ENCODE peak calls at places on chromosomes 5 and 9, in four cellular contexts. P, X, J and U are unnamed samples.

GRCh38 chr5:80002677-80003076 is 11.6 kb upstream of the MTX3 start:
- DNase-seq in J (no peak), X (no peak), P (no peak), U (no peak)

GRCh38 chr5:1294839-1295649 is at the start of gene TERT:
- DNase-seq in J (no peak), X (peak; percentile 94), P (no peak), U (peak; percentile 94)

GRCh38 chr5:91142819-91143218 is 240.3 kb downstream of the ARRDC3 start:
- DNase-seq in P (no peak), J (no peak), X (no peak), U (no peak)

GRCh38 chr5:37889612-37890317 is 49.9 kb upstream of the GDNF start:
- DNase-seq in J (no peak), P (no peak), X (no peak), U (no peak)

GRCh38 chr9:32525506-32525905 is 490 bp downstream of the RIGI start:
- DNase-seq in J (no peak), X (no peak), P (peak; percentile 40), U (no peak)

GRCh38 chr5:153350192-153350883 is 140.1 kb upstream of the GRIA1 start:
- DNase-seq in J (no peak), P (no peak), X (no peak), U (no peak)

GRCh38 chr5:100900142-100900795 is 2.8 kb downstream of the ST8SIA4 start:
- DNase-seq in J (no peak), X (peak; percentile 32), P (peak; percentile 68), U (no peak)

GRCh38 chr9:123425836-123426365 is 69.9 kb downstream of the CRB2 start:
- DNase-seq in P (no peak), X (no peak), J (no peak), U (no peak)

GRCh38 chr9:129574911-129575574 is 45.9 kb downstream of the C9orf50 start:
- DNase-seq in J (no peak), P (no peak), X (no peak), U (no peak)

GRCh38 chr5:159855476-159856157 is 60.7 kb upstream of the ADRA1B start:
- DNase-seq in J (no peak), P (no peak), X (no peak), U (no peak)

GRCh38 chr5:43216941-43217340 is 24.9 kb downstream of the NIM1K start:
- DNase-seq in J (no peak), X (no peak), P (no peak), U (no peak)

GRCh38 chr9:4381744-4382143 is 81.9 kb upstream of the GLIS3 start:
- DNase-seq in X (no peak), J (no peak), P (no peak), U (no peak)

GRCh38 chr9:27280858-27281257 is 16.1 kb downstream of the EQTN start:
- DNase-seq in X (no peak), P (peak; percentile 45), J (no peak), U (no peak)

GRCh38 chr5:73299017-73299630 is 126.1 kb downstream of the TMEM174 start:
- DNase-seq in J (no peak), X (no peak), P (no peak), U (peak; percentile 82)

GRCh38 chr5:85320495-85320894 is 935.8 kb upstream of the EDIL3 start:
- DNase-seq in X (no peak), P (no peak), J (no peak), U (no peak)

GRCh38 chr9:110125207-110125751 is 82.7 kb downstream of the C9orf152 start:
- DNase-seq in X (no peak), P (peak; percentile 74), J (peak; percentile 87), U (no peak)

GRCh38 chr5:123756325-123756664 is 244.3 kb downstream of the CSNK1G3 start:
- DNase-seq in P (no peak), X (no peak), J (no peak), U (no peak)

GRCh38 chr9:131943397-131943796 is 136.3 kb downstream of the MED27 start:
- DNase-seq in X (no peak), J (no peak), P (no peak), U (no peak)

GRCh38 chr9:37302277-37302676 is 120.2 kb upstream of the GRHPR start:
- DNase-seq in P (peak; percentile 59), X (no peak), J (no peak), U (no peak)

GRCh38 chr9:107650321-107650720 is 160.8 kb upstream of the KLF4 start:
- DNase-seq in J (no peak), P (no peak), X (no peak), U (no peak)

GRCh38 chr5:10581424-10581748 is 17.5 kb downstream of the ANKRD33B start:
- DNase-seq in X (no peak), P (no peak), J (no peak), U (no peak)

GRCh38 chr9:105007143-105007542 is 79.2 kb upstream of the ABCA1 start:
- DNase-seq in J (no peak), X (no peak), P (peak; percentile 84), U (no peak)

GRCh38 chr9:121333950-121334773 is 35.9 kb downstream of the STOM start:
- DNase-seq in J (peak; percentile 26), P (no peak), X (no peak), U (no peak)

GRCh38 chr9:3478549-3478953 is 47.2 kb downstream of the RFX3 start:
- DNase-seq in P (peak; percentile 90), J (no peak), X (no peak), U (no peak)

GRCh38 chr5:143733635-143734341 is 78.2 kb upstream of the HMHB1 start:
- DNase-seq in J (no peak), X (no peak), P (no peak), U (no peak)

GRCh38 chr9:16417101-16417500 is 453.4 kb downstream of the BNC2 start:
- DNase-seq in X (no peak), J (no peak), P (peak; percentile 19), U (no peak)

GRCh38 chr9:123073991-123074422 is 40.5 kb downstream of the GPR21 start:
- DNase-seq in X (no peak), P (peak; percentile 58), J (no peak), U (no peak)

GRCh38 chr5:38422622-38423021 is 133.8 kb downstream of the LIFR start:
- DNase-seq in J (no peak), P (no peak), X (no peak), U (no peak)

GRCh38 chr5:59674763-59675162 is 218.8 kb downstream of the PDE4D start:
- DNase-seq in P (no peak), J (no peak), X (no peak), U (no peak)

GRCh38 chr5:43256261-43256966 is 56.8 kb downstream of the HMGCS1 start:
- DNase-seq in J (no peak), P (no peak), X (no peak), U (no peak)

GRCh38 chr9:69200071-69200470 is 26.0 kb downstream of the TJP2 start:
- DNase-seq in P (peak; percentile 42), J (no peak), X (no peak), U (no peak)

GRCh38 chr5:93359296-93359957 is 221.6 kb downstream of the NR2F1-AS1 start:
- DNase-seq in X (no peak), P (peak; percentile 98), J (no peak), U (no peak)

GRCh38 chr9:133987455-133987800 is 4.7 kb downstream of the VAV2 start:
- DNase-seq in J (no peak), X (no peak), P (no peak), U (no peak)

GRCh38 chr5:1511651-1512540 is 11.9 kb downstream of the LPCAT1 start:
- DNase-seq in J (peak; percentile 34), P (peak; percentile 51), X (no peak), U (no peak)

GRCh38 chr5:135894789-135895188 is 852 bp downstream of the IL9 start:
- DNase-seq in P (no peak), J (no peak), X (no peak), U (no peak)

GRCh38 chr5:178739452-178740180 is 9.2 kb upstream of the ZNF354A start:
- DNase-seq in X (no peak), P (no peak), J (no peak), U (no peak)

GRCh38 chr9:114850871-114851270 is 45.0 kb upstream of the TNFSF15 start:
- DNase-seq in P (peak; percentile 26), J (no peak), X (no peak), U (no peak)